ENCODE peak calls at places on chromosomes 4 and X, in seven cellular contexts. One of them, this sample, is unnamed.

GRCh38 chr4:79964715-79965345 is 108.2 kb downstream of the ANTXR2 start:
- DNase-seq in kidney: peak
- DNase-seq in caudate nucleus: no peak
- DNase-seq in kidney glomerular epithelial cell: no peak
- DNase-seq in cardiac muscle cell: peak
- DNase-seq in stimulated activated CD8-positive, alpha-beta memory T cell treated with anti-CD3 and anti-CD28 coated beads, Interleukin-2, amount 100 ng/mL, for 48 hours: no peak
- DNase-seq in LoVo: no peak
- DNase-seq in this sample: no peak

GRCh38 chr4:121846662-121847061 is 23.0 kb upstream of the CCNA2 start:
- DNase-seq in kidney: no peak
- DNase-seq in caudate nucleus: no peak
- DNase-seq in kidney glomerular epithelial cell: no peak
- DNase-seq in cardiac muscle cell: no peak
- DNase-seq in stimulated activated CD8-positive, alpha-beta memory T cell treated with anti-CD3 and anti-CD28 coated beads, Interleukin-2, amount 100 ng/mL, for 48 hours: no peak
- DNase-seq in LoVo: no peak
- DNase-seq in this sample: no peak

GRCh38 chr4:8176547-8177399 is 18.2 kb upstream of the ABLIM2 start:
- DNase-seq in kidney: no peak
- DNase-seq in caudate nucleus: no peak
- DNase-seq in kidney glomerular epithelial cell: peak
- DNase-seq in cardiac muscle cell: peak
- DNase-seq in stimulated activated CD8-positive, alpha-beta memory T cell treated with anti-CD3 and anti-CD28 coated beads, Interleukin-2, amount 100 ng/mL, for 48 hours: no peak
- DNase-seq in LoVo: peak
- DNase-seq in this sample: peak

GRCh38 chr4:107094332-107094731 is 58.2 kb upstream of the DKK2 start:
- DNase-seq in kidney: no peak
- DNase-seq in caudate nucleus: no peak
- DNase-seq in kidney glomerular epithelial cell: peak
- DNase-seq in cardiac muscle cell: peak
- DNase-seq in stimulated activated CD8-positive, alpha-beta memory T cell treated with anti-CD3 and anti-CD28 coated beads, Interleukin-2, amount 100 ng/mL, for 48 hours: no peak
- DNase-seq in LoVo: peak
- DNase-seq in this sample: no peak

GRCh38 chrX:120358687-120359086 is 3.2 kb upstream of the ATP1B4 start:
- DNase-seq in kidney: no peak
- DNase-seq in caudate nucleus: peak
- DNase-seq in kidney glomerular epithelial cell: peak
- DNase-seq in cardiac muscle cell: no peak
- DNase-seq in stimulated activated CD8-positive, alpha-beta memory T cell treated with anti-CD3 and anti-CD28 coated beads, Interleukin-2, amount 100 ng/mL, for 48 hours: peak
- DNase-seq in LoVo: no peak
- DNase-seq in this sample: no peak

GRCh38 chr4:177220376-177220775 is 89.3 kb upstream of the NEIL3 start:
- DNase-seq in kidney: no peak
- DNase-seq in caudate nucleus: no peak
- DNase-seq in kidney glomerular epithelial cell: peak
- DNase-seq in cardiac muscle cell: no peak
- DNase-seq in stimulated activated CD8-positive, alpha-beta memory T cell treated with anti-CD3 and anti-CD28 coated beads, Interleukin-2, amount 100 ng/mL, for 48 hours: no peak
- DNase-seq in LoVo: no peak
- DNase-seq in this sample: no peak

GRCh38 chr4:99679204-99679603 is 21.6 kb upstream of the C4orf54 start:
- DNase-seq in kidney: no peak
- DNase-seq in caudate nucleus: no peak
- DNase-seq in kidney glomerular epithelial cell: no peak
- DNase-seq in cardiac muscle cell: peak
- DNase-seq in stimulated activated CD8-positive, alpha-beta memory T cell treated with anti-CD3 and anti-CD28 coated beads, Interleukin-2, amount 100 ng/mL, for 48 hours: no peak
- DNase-seq in LoVo: no peak
- DNase-seq in this sample: no peak

GRCh38 chr4:70505152-70505748 is 13.1 kb upstream of the AMTN start:
- DNase-seq in kidney: peak
- DNase-seq in caudate nucleus: peak
- DNase-seq in kidney glomerular epithelial cell: peak
- DNase-seq in cardiac muscle cell: peak
- DNase-seq in stimulated activated CD8-positive, alpha-beta memory T cell treated with anti-CD3 and anti-CD28 coated beads, Interleukin-2, amount 100 ng/mL, for 48 hours: peak
- DNase-seq in LoVo: peak
- DNase-seq in this sample: peak

GRCh38 chrX:3820170-3820569 is 106.7 kb upstream of the PRKX start:
- DNase-seq in kidney: no peak
- DNase-seq in caudate nucleus: no peak
- DNase-seq in kidney glomerular epithelial cell: no peak
- DNase-seq in cardiac muscle cell: no peak
- DNase-seq in stimulated activated CD8-positive, alpha-beta memory T cell treated with anti-CD3 and anti-CD28 coated beads, Interleukin-2, amount 100 ng/mL, for 48 hours: no peak
- DNase-seq in LoVo: no peak
- DNase-seq in this sample: no peak

GRCh38 chr4:768076-768475 is 57.9 kb downstream of the CPLX1 start:
- DNase-seq in kidney: peak
- DNase-seq in caudate nucleus: no peak
- DNase-seq in kidney glomerular epithelial cell: no peak
- DNase-seq in cardiac muscle cell: no peak
- DNase-seq in stimulated activated CD8-positive, alpha-beta memory T cell treated with anti-CD3 and anti-CD28 coated beads, Interleukin-2, amount 100 ng/mL, for 48 hours: no peak
- DNase-seq in LoVo: no peak
- DNase-seq in this sample: no peak

GRCh38 chr4:21964762-21965319 is 16.3 kb upstream of the KCNIP4 start:
- DNase-seq in kidney: no peak
- DNase-seq in caudate nucleus: no peak
- DNase-seq in kidney glomerular epithelial cell: no peak
- DNase-seq in cardiac muscle cell: no peak
- DNase-seq in stimulated activated CD8-positive, alpha-beta memory T cell treated with anti-CD3 and anti-CD28 coated beads, Interleukin-2, amount 100 ng/mL, for 48 hours: no peak
- DNase-seq in LoVo: no peak
- DNase-seq in this sample: no peak

GRCh38 chrX:104335765-104336164 is 81.0 kb upstream of the ESX1 start:
- DNase-seq in kidney: no peak
- DNase-seq in caudate nucleus: no peak
- DNase-seq in kidney glomerular epithelial cell: peak
- DNase-seq in cardiac muscle cell: no peak
- DNase-seq in stimulated activated CD8-positive, alpha-beta memory T cell treated with anti-CD3 and anti-CD28 coated beads, Interleukin-2, amount 100 ng/mL, for 48 hours: no peak
- DNase-seq in LoVo: no peak
- DNase-seq in this sample: no peak

This sample was measured in GM12892.